ENCODE peak calls at places on chromosomes 2 and 18, in eight cellular contexts. C is substantia nigra, B is ovary, F is H9, S is upper lobe of left lung, J is heart left ventricle, D is SJSA1, N is left lung. M is an unnamed sample.
A peak's percentile ranks its signal among the peaks of the same experiment; 100 is the strongest.

GRCh38 chr2:236928353-236929153 is 157.1 kb upstream of the COPS8 start:
- DNase-seq in S (peak; percentile 26), C (no peak), B (no peak), F (no peak), D (peak; percentile 49), J (no peak), N (no peak), M (no peak)

GRCh38 chr2:236762628-236763027 is 193.0 kb downstream of the ACKR3 start:
- DNase-seq in S (no peak), F (no peak), C (no peak), J (no peak), N (no peak), D (no peak), B (no peak), M (no peak)

GRCh38 chr18:11323359-11323819 is 174.0 kb upstream of the PIEZO2 start:
- DNase-seq in B (no peak), F (no peak), N (no peak), S (no peak), C (no peak), J (no peak), D (peak; percentile 86), M (peak; percentile 11)

GRCh38 chr2:222057249-222058073 is 241.3 kb downstream of the PAX3 start:
- DNase-seq in S (no peak), D (peak; percentile 30), B (no peak), C (no peak), F (no peak), N (no peak), J (no peak), M (peak; percentile 64)

GRCh38 chr18:27121108-27121507 is 64.0 kb downstream of the CHST9 start:
- DNase-seq in S (no peak), D (no peak), J (no peak), N (no peak), C (no peak), F (no peak), B (no peak), M (no peak)

GRCh38 chr2:172299741-172300140 is 127.6 kb upstream of the ITGA6 start:
- DNase-seq in C (no peak), S (no peak), D (no peak), J (peak; percentile 25), F (no peak), B (no peak), N (no peak), M (no peak)

GRCh38 chr2:42234056-42234455 is 64.9 kb downstream of the EML4 start:
- DNase-seq in N (no peak), B (no peak), S (no peak), C (no peak), D (peak; percentile 62), J (no peak), F (no peak), M (no peak)

GRCh38 chr18:46152436-46152807 is 48.2 kb downstream of the HAUS1 start:
- DNase-seq in J (peak; percentile 30), S (peak; percentile 28), C (no peak), N (peak; percentile 75), D (peak; percentile 72), F (no peak), B (no peak), M (no peak)

GRCh38 chr2:47079515-47080412 is 75.3 kb downstream of the STPG4 start:
- DNase-seq in C (peak; percentile 75), N (peak; percentile 76), D (no peak), S (peak; percentile 47), F (no peak), B (peak; percentile 26), J (no peak), M (no peak)

GRCh38 chr2:138490673-138491494 is 10.7 kb upstream of the SPOPL start:
- DNase-seq in F (no peak), S (no peak), C (no peak), D (no peak), N (no peak), J (no peak), B (no peak), M (no peak)

GRCh38 chr2:45968946-45969584 is 317.6 kb downstream of the PRKCE start:
- DNase-seq in D (no peak), F (no peak), C (no peak), B (peak; percentile 82), S (no peak), N (no peak), J (no peak), M (no peak)

GRCh38 chr18:66993492-66993891 is 389.6 kb upstream of the CDH19 start:
- DNase-seq in F (no peak), B (no peak), S (no peak), C (no peak), N (no peak), D (no peak), J (no peak), M (no peak)

GRCh38 chr18:32847719-32848118 is 74.9 kb upstream of the KLHL14 start:
- DNase-seq in F (peak; percentile 63), J (no peak), S (no peak), N (no peak), D (no peak), C (no peak), B (no peak), M (peak; percentile 2)

GRCh38 chr2:54464334-54464733 is 8.2 kb downstream of the SPTBN1 start:
- DNase-seq in N (no peak), B (no peak), C (no peak), D (no peak), S (no peak), J (no peak), F (no peak), M (no peak)

GRCh38 chr18:76460482-76460881 is 34.6 kb downstream of the ZNF516 start:
- DNase-seq in B (no peak), C (no peak), S (no peak), N (no peak), F (no peak), D (no peak), J (no peak), M (no peak)

GRCh38 chr2:59232394-59233165 is 991.5 kb upstream of the FANCL start:
- DNase-seq in J (no peak), B (no peak), S (no peak), F (no peak), C (no peak), N (no peak), D (no peak), M (no peak)

GRCh38 chr2:85827879-85828569 is 60.8 kb downstream of the ST3GAL5 start:
- DNase-seq in C (no peak), S (no peak), N (no peak), D (no peak), B (no peak), F (peak; percentile 51), J (no peak), M (no peak)

GRCh38 chr2:191463790-191464189 is 214.1 kb upstream of the NABP1 start:
- DNase-seq in D (no peak), B (no peak), N (no peak), S (no peak), F (no peak), C (no peak), J (no peak), M (no peak)

GRCh38 chr2:5387421-5387820 is 304.8 kb upstream of the SOX11 start:
- DNase-seq in B (no peak), C (no peak), F (no peak), D (no peak), S (no peak), N (no peak), J (no peak), M (peak; percentile 71)

GRCh38 chr18:73739098-73739497 is 408.5 kb downstream of the FBXO15 start:
- DNase-seq in N (no peak), B (no peak), S (no peak), J (no peak), D (peak; percentile 34), C (no peak), F (no peak), M (no peak)

GRCh38 chr2:48328972-48329723 is 200.8 kb upstream of the STON1 start:
- DNase-seq in D (no peak), C (no peak), J (no peak), S (no peak), B (no peak), N (no peak), F (no peak), M (peak; percentile 40)

GRCh38 chr2:74199871-74200305 is 1.5 kb downstream of the MTHFD2 start:
- DNase-seq in S (no peak), C (no peak), B (no peak), J (no peak), D (no peak), N (no peak), F (no peak), M (no peak)

GRCh38 chr2:121505005-121505404 is 25.7 kb upstream of the RNU4ATAC start:
- DNase-seq in S (no peak), B (no peak), D (peak; percentile 80), J (no peak), N (no peak), F (no peak), C (no peak), M (no peak)

GRCh38 chr2:13597176-13597575 is 880.4 kb downstream of the TRIB2 start:
- DNase-seq in F (no peak), N (no peak), D (no peak), J (no peak), S (no peak), C (no peak), B (no peak), M (no peak)

GRCh38 chr2:176172748-176173586 is 15.5 kb upstream of the HOXD1 start:
- DNase-seq in F (no peak), N (no peak), C (no peak), J (no peak), S (no peak), B (no peak), D (no peak), M (no peak)

GRCh38 chr2:186842373-186842772 is 6.6 kb downstream of the ZSWIM2 start:
- DNase-seq in N (no peak), S (no peak), F (no peak), C (no peak), B (no peak), D (no peak), J (no peak), M (no peak)

GRCh38 chr18:39751926-39752325 is 2186.3 kb upstream of the CELF4 start:
- DNase-seq in C (no peak), S (no peak), N (no peak), B (no peak), J (no peak), F (no peak), D (no peak), M (no peak)

GRCh38 chr2:15311201-15311882 is 249.8 kb downstream of the NBAS start:
- DNase-seq in C (no peak), J (no peak), F (no peak), S (no peak), D (no peak), N (no peak), B (no peak), M (no peak)
- H3K27ac ChIP-seq in C (no peak overlapping the region), J (no peak overlapping the region), F (no peak overlapping the region), S (no peak overlapping the region), D (no peak overlapping the region), N (no peak overlapping the region), B (no peak overlapping the region), M (no peak overlapping the region)

GRCh38 chr2:238055841-238056240 is 5.0 kb upstream of the SCLY start:
- DNase-seq in D (no peak), C (no peak), N (no peak), J (no peak), F (no peak), S (no peak), B (no peak), M (no peak)
- H3K27ac ChIP-seq in D (no peak overlapping the region), C (no peak overlapping the region), N (no peak overlapping the region), J (no peak overlapping the region), F (no peak overlapping the region), S (no peak overlapping the region), B (no peak overlapping the region), M (no peak overlapping the region)

GRCh38 chr2:241227635-241227993 is 39.1 kb downstream of the ANO7 start:
- DNase-seq in N (no peak), B (peak; percentile 17), F (no peak), J (no peak), S (no peak), D (no peak), C (no peak), M (no peak)
- H3K27ac ChIP-seq in N (no peak overlapping the region), B (no peak overlapping the region), F (no peak overlapping the region), J (no peak overlapping the region), S (no peak overlapping the region), D (no peak overlapping the region), C (peak overlapping the region; percentile 17), M (no peak overlapping the region)

GRCh38 chr2:127703282-127703681 is 2.0 kb downstream of the SFT2D3 start:
- DNase-seq in J (no peak), F (no peak), N (no peak), D (no peak), S (no peak), C (no peak), B (no peak), M (no peak)
- H3K27ac ChIP-seq in J (no peak overlapping the region), F (no peak overlapping the region), N (no peak overlapping the region), D (no peak overlapping the region), S (no peak overlapping the region), C (no peak overlapping the region), B (no peak overlapping the region), M (no peak overlapping the region)

M was measured in A673.